ENCODE peak calls at places on chromosomes 5 and 9, in seven cellular contexts. R is K562, G is GM12891, H is HepG2, T is SK-N-SH, C is GM12878, I is GM12892. N is an unnamed sample.

GRCh38 chr9:129914051-129914450 is 78.8 kb downstream of the USP20 start:
- DNase-seq in R (no peak), G (no peak), H (peak), T (no peak), C (no peak), I (no peak), N (no peak)

GRCh38 chr5:150644058-150644457 is 3.6 kb downstream of the SYNPO start:
- DNase-seq in R (no peak), G (no peak), H (no peak), T (no peak), C (no peak), I (no peak), N (no peak)

GRCh38 chr5:75460947-75461346 is 50.5 kb downstream of the CERT1 start:
- DNase-seq in R (no peak), G (no peak), H (no peak), T (peak), C (peak), I (no peak), N (no peak)

GRCh38 chr9:131206495-131206894 is 69.8 kb downstream of the FAM78A start:
- DNase-seq in R (no peak), G (no peak), H (no peak), T (no peak), C (no peak), I (no peak), N (no peak)

GRCh38 chr5:171600736-171601265 is 181.4 kb downstream of the FGF18 start:
- DNase-seq in R (no peak), G (no peak), H (no peak), T (no peak), C (no peak), I (no peak), N (no peak)

GRCh38 chr5:96834016-96834415 is 26.3 kb upstream of the ERAP1 start:
- DNase-seq in R (no peak), G (no peak), H (no peak), T (no peak), C (no peak), I (no peak), N (no peak)

GRCh38 chr9:110095238-110095637 is 112.7 kb downstream of the C9orf152 start:
- DNase-seq in R (no peak), G (no peak), H (no peak), T (no peak), C (no peak), I (no peak), N (no peak)

GRCh38 chr9:32161720-32162119 is 222.7 kb upstream of the ACO1 start:
- DNase-seq in R (no peak), G (peak), H (no peak), T (no peak), C (no peak), I (no peak), N (no peak)

GRCh38 chr9:130143974-130144373 is 28.2 kb upstream of the NCS1 start:
- DNase-seq in R (no peak), G (no peak), H (no peak), T (no peak), C (no peak), I (no peak), N (no peak)

GRCh38 chr9:137721479-137721878 is 102.7 kb downstream of the EHMT1 start:
- DNase-seq in R (no peak), G (no peak), H (no peak), T (no peak), C (no peak), I (no peak), N (no peak)

GRCh38 chr9:99105152-99106043 is 485 bp downstream of the TGFBR1 start:
- DNase-seq in R (peak), G (peak), H (peak), T (peak), C (no peak), I (peak), N (peak)

GRCh38 chr5:179164331-179165311 is 104.4 kb downstream of the ZNF354C start:
- DNase-seq in R (no peak), G (no peak), H (no peak), T (no peak), C (no peak), I (no peak), N (no peak)

GRCh38 chr5:25863811-25864210 is 1174.6 kb downstream of the CDH9 start:
- DNase-seq in R (no peak), G (no peak), H (no peak), T (no peak), C (no peak), I (no peak), N (no peak)

GRCh38 chr9:98774746-98775145 is 21.6 kb downstream of the ANKS6 start:
- DNase-seq in R (peak), G (peak), H (no peak), T (peak), C (no peak), I (no peak), N (no peak)

GRCh38 chr9:126615791-126616447 is 2.2 kb downstream of the LMX1B start:
- DNase-seq in R (no peak), G (peak), H (no peak), T (peak), C (no peak), I (peak), N (no peak)

GRCh38 chr5:139147743-139148079 is 50.5 kb downstream of the SIL1 start:
- DNase-seq in R (no peak), G (no peak), H (no peak), T (peak), C (no peak), I (no peak), N (no peak)

GRCh38 chr9:131873361-131873760 is 133.5 kb upstream of the RAPGEF1 start:
- DNase-seq in R (no peak), G (no peak), H (no peak), T (no peak), C (no peak), I (no peak), N (no peak)

GRCh38 chr9:33044677-33045282 is 19.7 kb downstream of the DNAJA1 start:
- DNase-seq in R (no peak), G (no peak), H (no peak), T (peak), C (no peak), I (no peak), N (no peak)

GRCh38 chr5:173866249-173867172 is 21.6 kb upstream of the CPEB4 start:
- DNase-seq in R (peak), G (no peak), H (no peak), T (no peak), C (no peak), I (no peak), N (no peak)

GRCh38 chr9:76415731-76416130 is 21.5 kb upstream of the RFK start:
- DNase-seq in R (no peak), G (no peak), H (no peak), T (no peak), C (no peak), I (no peak), N (no peak)

GRCh38 chr9:4666042-4666699 is at the start of gene SPATA6L:
- DNase-seq in R (no peak), G (no peak), H (peak), T (peak), C (no peak), I (peak), N (peak)

GRCh38 chr9:119453490-119453911 is 84.3 kb upstream of the BRINP1 start:
- DNase-seq in R (no peak), G (no peak), H (no peak), T (no peak), C (no peak), I (no peak), N (no peak)

GRCh38 chr9:87862536-87863268 is 20.0 kb upstream of the SPATA31E1 start:
- DNase-seq in R (no peak), G (no peak), H (no peak), T (no peak), C (no peak), I (no peak), N (no peak)

GRCh38 chr5:72387985-72388384 is 67.8 kb downstream of the PTCD2 start:
- DNase-seq in R (no peak), G (no peak), H (no peak), T (no peak), C (no peak), I (no peak), N (no peak)

GRCh38 chr5:72386639-72387038 is 66.5 kb downstream of the PTCD2 start:
- DNase-seq in R (no peak), G (no peak), H (no peak), T (no peak), C (no peak), I (no peak), N (no peak)

GRCh38 chr5:72379936-72380335 is 59.8 kb downstream of the PTCD2 start:
- DNase-seq in R (no peak), G (no peak), H (no peak), T (no peak), C (no peak), I (no peak), N (no peak)

GRCh38 chr5:72380491-72381274 is 60.5 kb downstream of the PTCD2 start:
- DNase-seq in R (no peak), G (peak), H (no peak), T (no peak), C (no peak), I (peak), N (no peak)

GRCh38 chr5:72383280-72384205 is 63.4 kb downstream of the PTCD2 start:
- DNase-seq in R (no peak), G (no peak), H (no peak), T (no peak), C (no peak), I (no peak), N (no peak)
- TF ChIP-seq TAF1 in R (no peak), G (no peak), H (no peak), T (no peak), C (no peak), I (no peak), N (no peak)

DNA sequence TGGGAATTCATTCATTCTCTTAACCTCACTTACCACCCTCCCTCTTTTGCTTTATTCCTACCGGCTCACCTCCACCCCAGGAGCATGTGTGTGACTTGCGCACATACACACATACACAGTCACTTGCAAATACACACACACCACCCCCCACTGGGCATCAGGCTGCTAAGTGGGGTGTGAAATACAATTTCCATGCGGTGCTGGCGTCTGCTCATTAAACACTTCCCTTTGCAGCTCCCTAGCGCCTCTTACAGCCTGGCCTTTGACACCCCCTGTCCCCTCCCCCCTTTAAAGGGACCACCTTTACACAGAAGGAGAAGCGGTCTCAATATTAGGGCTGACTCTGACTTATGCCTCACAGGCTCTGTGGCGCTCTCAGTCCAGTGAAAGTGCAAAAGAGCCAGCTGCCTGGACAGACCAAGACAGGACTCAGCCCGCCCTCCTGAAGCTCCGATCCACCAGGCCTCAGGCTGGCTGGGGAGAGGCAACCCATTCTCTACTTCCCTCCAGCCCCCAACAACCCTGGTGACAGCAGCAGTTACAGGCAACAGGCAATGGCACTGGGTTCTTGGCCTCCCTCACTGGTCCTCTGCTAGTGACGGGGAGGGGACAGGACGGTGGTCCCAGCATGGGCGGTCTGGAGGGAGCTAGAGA is 12.2 kb downstream of the ENHO start:
- DNase-seq in R (no peak), G (no peak), H (no peak), T (no peak), C (no peak), I (no peak), N (no peak)
- TF ChIP-seq TAF1 in R (no peak), G (no peak), H (no peak), T (no peak), C (no peak), I (no peak), N (no peak)

DNA sequence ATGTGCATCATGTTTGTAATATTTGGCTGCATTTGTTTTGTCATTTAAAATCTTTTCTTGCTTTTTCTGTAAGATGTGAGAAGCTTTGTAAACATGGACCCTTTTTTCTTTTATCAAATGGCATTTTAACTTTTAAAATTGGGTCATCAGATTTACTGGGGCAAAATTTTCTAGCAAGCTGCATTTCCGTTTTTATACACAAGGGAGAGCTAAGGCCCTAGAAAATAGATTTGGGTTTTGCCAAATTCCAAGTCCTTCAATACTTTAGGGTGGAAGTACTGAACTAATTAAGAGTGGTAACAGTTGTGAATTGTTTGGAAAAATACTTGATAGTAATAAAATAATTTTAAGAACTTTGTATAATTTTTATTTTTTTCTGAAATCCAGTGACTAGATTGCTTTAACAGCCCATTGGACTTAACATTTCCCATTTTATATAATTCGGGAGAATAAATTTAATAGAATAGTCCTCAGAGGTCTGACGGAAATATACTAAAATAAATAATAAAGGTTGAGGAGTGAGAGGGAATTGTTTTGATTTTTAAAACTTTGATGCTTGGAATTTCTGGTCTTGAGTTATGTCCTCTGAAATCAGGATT is 117.4 kb downstream of the SMARCA2 start:
- DNase-seq in R (no peak), G (no peak), H (no peak), T (peak), C (no peak), I (no peak), N (no peak)
- TF ChIP-seq TAF1 in R (no peak), G (no peak), H (no peak), T (no peak), C (no peak), I (no peak), N (no peak)

DNA sequence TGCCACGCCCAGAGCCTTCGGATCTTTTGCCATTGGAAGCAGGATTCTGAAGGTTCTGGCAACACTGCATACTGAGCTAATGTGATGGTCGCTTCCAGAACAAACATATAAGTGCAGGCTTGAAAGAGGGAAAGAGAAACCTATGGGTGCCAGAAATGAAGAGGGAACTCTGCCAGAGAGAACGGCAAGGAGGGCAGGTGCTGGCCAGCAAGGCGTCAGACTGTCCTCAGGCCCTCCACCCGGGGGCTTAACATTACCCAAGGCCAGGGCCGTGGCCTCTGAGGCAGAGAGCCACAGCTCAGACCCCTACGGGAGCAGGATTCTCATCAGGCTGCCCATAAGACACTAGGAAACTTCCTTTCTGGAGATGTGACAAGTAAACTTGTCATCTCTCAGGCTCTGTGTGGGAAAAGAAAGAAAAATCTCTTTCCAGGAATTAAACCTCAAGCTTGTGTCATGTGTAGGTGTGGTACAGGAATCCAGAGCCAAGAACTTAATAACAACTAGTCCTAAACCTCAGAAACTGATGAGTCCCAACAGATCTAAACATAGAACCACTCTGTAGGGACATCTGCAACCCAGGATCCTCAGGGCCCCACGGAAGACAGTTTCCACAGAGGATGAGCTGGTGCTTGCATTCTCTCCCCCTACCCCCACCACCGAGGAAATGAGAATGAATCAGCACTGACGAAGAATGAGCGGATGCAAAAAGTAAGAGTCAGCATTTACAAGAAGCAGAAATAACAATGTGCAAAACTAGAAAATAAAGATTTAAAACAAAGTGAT is 74.2 kb downstream of the DCP2 start:
- DNase-seq in R (peak), G (no peak), H (no peak), T (no peak), C (no peak), I (no peak), N (no peak)
- TF ChIP-seq TAF1 in R (no peak), G (no peak), H (no peak), T (no peak), C (no peak), I (no peak), N (no peak)

GRCh38 chr5:161546463-161547301 is at the start of gene GABRB2:
- DNase-seq in R (peak), G (no peak), H (peak), T (peak), C (peak), I (peak), N (peak)
- TF ChIP-seq TAF1 in R (no peak), G (no peak), H (no peak), T (no peak), C (no peak), I (no peak), N (no peak)